ENCODE peak calls at places on chromosomes 3 and 15, in four cellular contexts. D is Calu3; Y is effector memory CD8-positive, alpha-beta T cell; M is NCI-H1694 treated with DMSO at 0.1 percent for 48 hours. H is an unnamed sample.
A peak's percentile ranks its signal among the peaks of the same experiment; 100 is the strongest.

GRCh38 chr15:45424429-45424828 is 46.1 kb upstream of the GATM start:
- DNase-seq in D (no peak), Y (no peak), M (no peak), H (no peak)

GRCh38 chr3:184005981-184006507 is 11.6 kb downstream of the ABCC5 start:
- DNase-seq in D (peak; percentile 92), Y (no peak), M (peak; percentile 47), H (no peak)

GRCh38 chr3:141913150-141913811 is 36.8 kb downstream of the ATP1B3 start:
- DNase-seq in D (peak; percentile 68), Y (peak; percentile 57), M (peak; percentile 58), H (peak; percentile 63)

GRCh38 chr15:32698773-32699390 is 18.9 kb upstream of the GREM1 start:
- DNase-seq in D (no peak), Y (no peak), M (no peak), H (no peak)

GRCh38 chr15:49415638-49416037 is 7.4 kb upstream of the FGF7 start:
- DNase-seq in D (no peak), Y (no peak), M (no peak), H (peak; percentile 81)

GRCh38 chr3:180320631-180321030 is 281.3 kb upstream of the TTC14 start:
- DNase-seq in D (no peak), Y (no peak), M (no peak), H (no peak)

GRCh38 chr3:42402394-42403100 is 7.9 kb downstream of the LYZL4 start:
- DNase-seq in D (no peak), Y (no peak), M (no peak), H (no peak)

GRCh38 chr3:49903451-49904424 is at the start of gene MST1R:
- DNase-seq in D (peak; percentile 98), Y (peak; percentile 83), M (no peak), H (no peak)

GRCh38 chr3:14880486-14881179 is 61.9 kb downstream of the FGD5 start:
- DNase-seq in D (no peak), Y (no peak), M (no peak), H (no peak)

GRCh38 chr3:147419731-147420360 is 10.7 kb downstream of the ZIC1 start:
- DNase-seq in D (no peak), Y (no peak), M (no peak), H (no peak)

GRCh38 chr3:82685761-82686160 is 924.3 kb upstream of the GBE1 start:
- DNase-seq in D (no peak), Y (no peak), M (no peak), H (no peak)

GRCh38 chr15:98865397-98866339 is 141.9 kb downstream of the PGPEP1L start:
- DNase-seq in D (peak; percentile 74), Y (peak; percentile 65), M (peak; percentile 71), H (peak; percentile 71)

GRCh38 chr3:53680026-53680425 is 166.2 kb downstream of the CHDH start:
- DNase-seq in D (no peak), Y (no peak), M (peak; percentile 3), H (no peak)

GRCh38 chr3:134249935-134250716 is 533 bp downstream of the RYK start:
- DNase-seq in D (peak; percentile 86), Y (peak; percentile 23), M (no peak), H (peak; percentile 31)

GRCh38 chr15:50876989-50877360 is 31.5 kb upstream of the AP4E1 start:
- DNase-seq in D (peak; percentile 92), Y (peak; percentile 72), M (peak; percentile 50), H (peak; percentile 87)

GRCh38 chr3:27675287-27675686 is 46.8 kb downstream of the EOMES start:
- DNase-seq in D (no peak), Y (no peak), M (peak; percentile 22), H (peak; percentile 50)

GRCh38 chr15:70431854-70432253 is 331.5 kb downstream of the UACA start:
- DNase-seq in D (no peak), Y (no peak), M (no peak), H (no peak)

GRCh38 chr15:69583627-69584026 is 131.0 kb downstream of the RPLP1 start:
- DNase-seq in D (no peak), Y (no peak), M (no peak), H (no peak)

GRCh38 chr3:11513817-11514135 is 129.9 kb downstream of the VGLL4 start:
- DNase-seq in D (no peak), Y (no peak), M (no peak), H (no peak)

GRCh38 chr3:49924683-49925082 is 4.9 kb downstream of the MON1A start:
- DNase-seq in D (peak; percentile 15), Y (no peak), M (no peak), H (peak; percentile 75)

GRCh38 chr15:71125831-71126453 is 10.7 kb downstream of the THSD4 start:
- DNase-seq in D (no peak), Y (no peak), M (no peak), H (no peak)

GRCh38 chr3:72480366-72480765 is 367.9 kb downstream of the SHQ1 start:
- DNase-seq in D (no peak), Y (no peak), M (no peak), H (no peak)

GRCh38 chr3:146496726-146497125 is 27.4 kb upstream of the PLSCR2 start:
- DNase-seq in D (no peak), Y (no peak), M (no peak), H (no peak)

GRCh38 chr15:95252404-95252803 is 1021.0 kb downstream of the MCTP2 start:
- DNase-seq in D (no peak), Y (no peak), M (no peak), H (no peak)

GRCh38 chr15:48803877-48804276 is 7.0 kb downstream of the CEP152 start:
- DNase-seq in D (no peak), Y (no peak), M (no peak), H (no peak)

GRCh38 chr3:88807471-88808090 is 299.8 kb upstream of the EPHA3 start:
- DNase-seq in D (no peak), Y (no peak), M (no peak), H (peak; percentile 45)

GRCh38 chr3:63609834-63610233 is 42.6 kb upstream of the SNTN start:
- DNase-seq in D (no peak), Y (no peak), M (no peak), H (no peak)

GRCh38 chr3:197896421-197896820 is 53.6 kb upstream of the RPL35A start:
- DNase-seq in D (no peak), Y (no peak), M (no peak), H (no peak)

GRCh38 chr3:45317710-45318109 is 70.7 kb upstream of the LARS2 start:
- DNase-seq in D (no peak), Y (no peak), M (no peak), H (no peak)

GRCh38 chr15:50257924-50258323 is 7.6 kb downstream of the HDC start:
- DNase-seq in D (no peak), Y (no peak), M (peak; percentile 3), H (peak; percentile 14)

GRCh38 chr3:31253782-31254181 is 278.9 kb upstream of the STT3B start:
- DNase-seq in D (no peak), Y (no peak), M (no peak), H (peak; percentile 6)

GRCh38 chr3:18652781-18653180 is 227.6 kb upstream of the SATB1 start:
- DNase-seq in D (no peak), Y (no peak), M (no peak), H (no peak)

GRCh38 chr3:168002786-168003368 is 92.8 kb downstream of the GOLIM4 start:
- DNase-seq in D (peak; percentile 16), Y (no peak), M (no peak), H (peak; percentile 3)

GRCh38 chr3:185760550-185760949 is 64.3 kb downstream of the IGF2BP2 start:
- DNase-seq in D (no peak), Y (no peak), M (no peak), H (no peak)

GRCh38 chr3:103218793-103219192 is 784.0 kb downstream of the ZPLD1 start:
- DNase-seq in D (no peak), Y (no peak), M (no peak), H (no peak)

GRCh38 chr3:21436846-21437245 is 314.2 kb downstream of the ZNF385D start:
- DNase-seq in D (no peak), Y (no peak), M (no peak), H (no peak)

GRCh38 chr3:11995061-11995460 is 9.1 kb upstream of the SYN2 start:
- DNase-seq in D (no peak), Y (no peak), M (peak; percentile 51), H (no peak)